ENCODE peak calls at places on chromosomes 16 and 17, in four cellular contexts. K, J, F and Y are unnamed samples.

GRCh38 chr16:89270666-89271345 is 53.3 kb downstream of the ZNF778 start:
- DNase-seq in J (no peak), F (no peak), K (no peak), Y (no peak)

GRCh38 chr17:49817993-49818392 is 29.5 kb downstream of the KAT7 start:
- DNase-seq in K (no peak), F (no peak), J (no peak), Y (no peak)

GRCh38 chr16:29943846-29944669 is 17.8 kb upstream of the TMEM219 start:
- DNase-seq in K (peak), F (peak), J (peak), Y (no peak)

GRCh38 chr17:34412965-34413441 is 50.0 kb upstream of the CCL1 start:
- DNase-seq in K (no peak), J (no peak), F (no peak), Y (no peak)

GRCh38 chr17:76485569-76485968 is 15.7 kb downstream of the RHBDF2 start:
- DNase-seq in F (no peak), J (no peak), K (peak), Y (no peak)

GRCh38 chr17:46979023-46979870 is at the start of gene RPRML:
- DNase-seq in K (no peak), F (peak), J (peak), Y (no peak)

GRCh38 chr17:49859991-49860953 is 12.4 kb upstream of the TAC4 start:
- DNase-seq in K (no peak), F (peak), J (peak), Y (no peak)

GRCh38 chr17:41528959-41529353 is 848 bp upstream of the KRT19 start:
- DNase-seq in K (no peak), F (peak), J (peak), Y (no peak)

GRCh38 chr17:58247511-58248363 is 9.4 kb downstream of the LPO start:
- DNase-seq in J (no peak), K (no peak), F (no peak), Y (peak)

GRCh38 chr16:65049679-65050078 is 72.2 kb downstream of the CDH11 start:
- DNase-seq in F (no peak), K (no peak), J (no peak), Y (no peak)

GRCh38 chr16:81482329-81483063 is 37.9 kb downstream of the CMIP start:
- DNase-seq in K (no peak), J (no peak), F (no peak), Y (no peak)

GRCh38 chr17:1422907-1423306 is 22.9 kb upstream of the YWHAE start:
- DNase-seq in F (no peak), K (no peak), J (no peak), Y (no peak)

GRCh38 chr16:79656537-79657115 is 56.1 kb upstream of the MAF start:
- DNase-seq in J (peak), K (no peak), F (no peak), Y (no peak)

GRCh38 chr17:9900744-9901143 is 4.3 kb downstream of the RCVRN start:
- DNase-seq in K (no peak), J (no peak), F (no peak), Y (no peak)

GRCh38 chr17:11642655-11643054 is 44.4 kb downstream of the DNAH9 start:
- DNase-seq in K (no peak), F (no peak), J (no peak), Y (peak)

GRCh38 chr16:79307214-79307613 is 293.3 kb downstream of the MAF start:
- DNase-seq in F (no peak), J (no peak), K (peak), Y (peak)

GRCh38 chr16:4561565-4561964 is 5.4 kb downstream of the C16orf96 start:
- DNase-seq in J (no peak), F (no peak), K (no peak), Y (no peak)

GRCh38 chr16:83768976-83769375 is 38.8 kb upstream of the HSBP1 start:
- DNase-seq in F (no peak), K (no peak), J (no peak), Y (no peak)

GRCh38 chr16:79597277-79597676 is 3.3 kb downstream of the MAF start:
- DNase-seq in F (no peak), K (no peak), J (no peak), Y (no peak)

GRCh38 chr16:70746040-70746707 is 54.8 kb downstream of the VAC14 start:
- DNase-seq in K (peak), F (peak), J (no peak), Y (peak)

GRCh38 chr16:15498427-15499175 is 64.2 kb downstream of the BMERB1 start:
- DNase-seq in K (no peak), J (peak), F (no peak), Y (no peak)

GRCh38 chr16:64983983-64984382 is 137.9 kb downstream of the CDH11 start:
- DNase-seq in K (no peak), F (no peak), J (peak), Y (no peak)

GRCh38 chr16:61362583-61362982 is 673.7 kb downstream of the CDH8 start:
- DNase-seq in K (no peak), F (no peak), J (no peak), Y (no peak)

GRCh38 chr17:81731271-81731670 is 19.2 kb downstream of the SLC25A10 start:
- DNase-seq in J (no peak), K (no peak), F (no peak), Y (no peak)

GRCh38 chr17:74160656-74161500 is 42.6 kb upstream of the RPL38 start:
- DNase-seq in K (no peak), F (no peak), J (no peak), Y (peak)

GRCh38 chr17:43698678-43699437 is 37.1 kb upstream of the MEOX1 start:
- DNase-seq in J (no peak), F (no peak), K (no peak), Y (no peak)

GRCh38 chr17:12918132-12918531 is 99.7 kb downstream of the ELAC2 start:
- DNase-seq in K (no peak), J (no peak), F (no peak), Y (no peak)

GRCh38 chr17:74380959-74381808 is 13.9 kb downstream of the GPR142 start:
- DNase-seq in F (no peak), K (no peak), J (no peak), Y (no peak)

GRCh38 chr16:28609631-28610594 is at the start of gene SULT1A1:
- DNase-seq in F (peak), K (peak), J (peak), Y (peak)

GRCh38 chr16:17359778-17360177 is 111.0 kb downstream of the XYLT1 start:
- DNase-seq in F (no peak), K (no peak), J (no peak), Y (no peak)

DNA sequence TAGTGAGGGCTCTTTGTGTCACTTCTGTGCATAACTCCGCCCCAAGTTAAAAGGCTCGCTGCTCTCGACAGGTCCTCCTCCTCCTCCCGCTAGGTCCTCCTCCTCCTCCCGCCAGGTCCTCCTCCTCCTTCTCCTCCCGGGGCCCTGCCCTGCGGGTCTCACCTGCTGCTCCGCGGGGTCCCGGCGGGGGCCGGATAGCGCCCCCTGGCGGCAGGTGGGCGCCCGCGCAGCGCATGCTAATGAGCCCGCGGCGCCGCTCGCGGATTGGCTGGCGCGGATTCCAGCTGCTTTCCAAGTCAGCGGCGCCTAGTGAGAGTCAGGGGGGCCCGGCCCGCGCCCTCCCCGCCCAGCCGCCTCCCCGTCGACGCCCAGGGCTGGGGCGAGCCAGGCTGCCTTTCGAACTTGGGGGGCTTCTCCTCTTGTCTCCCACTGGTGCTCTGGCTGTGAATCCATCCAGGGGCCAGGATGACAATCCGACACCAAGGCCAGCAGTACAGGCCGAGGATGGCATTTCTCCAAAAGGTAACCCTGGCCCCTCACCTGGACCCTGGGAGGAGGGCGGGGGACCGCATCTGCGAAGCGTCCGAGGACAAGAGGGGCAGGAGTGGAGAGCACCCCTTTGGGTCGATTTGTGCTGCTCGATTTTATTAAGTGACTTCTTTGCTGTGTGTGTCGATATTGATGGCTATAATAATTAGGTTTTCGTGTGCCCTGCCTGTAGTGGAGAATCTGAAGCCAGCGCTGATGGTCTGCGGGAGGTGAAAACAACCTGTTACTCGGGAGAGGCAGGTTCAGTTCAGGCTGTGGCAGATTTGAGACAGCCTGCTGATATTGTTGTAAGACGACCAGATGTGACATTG is at the start of gene RGS9:
- DNase-seq in F (peak), K (peak), J (peak), Y (peak)
- H3K27ac ChIP-seq in F (peak), K (peak), J (no peak), Y (peak)

DNA sequence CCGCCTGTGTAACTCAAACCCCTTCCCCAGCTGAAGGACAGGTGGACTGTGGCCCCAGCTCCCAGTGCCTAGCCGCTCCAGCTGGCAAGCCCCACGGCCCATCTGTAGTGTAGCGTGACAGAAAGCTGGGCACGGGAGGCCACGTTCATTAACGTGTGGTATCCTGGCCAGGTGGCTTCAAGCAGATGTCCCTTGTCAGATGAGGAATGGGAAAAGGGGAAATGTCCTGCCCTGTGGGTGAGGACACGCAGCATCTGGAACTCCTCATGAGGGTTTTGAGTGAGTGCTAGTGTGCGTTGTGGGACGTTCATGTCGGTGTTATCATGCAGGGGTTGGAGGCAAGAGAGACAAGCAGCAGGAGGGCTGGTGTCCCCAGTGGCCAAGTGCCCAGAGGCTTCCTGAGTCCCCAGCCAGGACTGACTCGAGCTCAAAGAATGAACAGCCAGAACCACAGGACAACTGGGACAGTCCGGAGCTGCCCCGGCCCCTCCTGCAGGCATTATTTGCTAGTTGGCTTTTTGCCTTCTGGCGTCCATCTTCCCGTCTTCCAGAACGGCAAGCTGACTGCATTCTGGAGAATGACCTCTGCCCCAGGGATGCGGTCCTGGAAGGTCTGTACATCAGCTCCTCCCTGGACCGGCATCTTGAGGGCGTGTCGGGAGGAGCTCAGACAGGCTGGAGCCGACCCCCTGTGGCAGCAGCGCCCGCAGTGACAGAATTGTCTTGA is 19.3 kb downstream of the KDM8 start:
- DNase-seq in J (no peak), K (peak), F (peak), Y (peak)
- TF ChIP-seq CTCF in J (no peak), K (no peak), F (no peak), Y (no peak)

DNA sequence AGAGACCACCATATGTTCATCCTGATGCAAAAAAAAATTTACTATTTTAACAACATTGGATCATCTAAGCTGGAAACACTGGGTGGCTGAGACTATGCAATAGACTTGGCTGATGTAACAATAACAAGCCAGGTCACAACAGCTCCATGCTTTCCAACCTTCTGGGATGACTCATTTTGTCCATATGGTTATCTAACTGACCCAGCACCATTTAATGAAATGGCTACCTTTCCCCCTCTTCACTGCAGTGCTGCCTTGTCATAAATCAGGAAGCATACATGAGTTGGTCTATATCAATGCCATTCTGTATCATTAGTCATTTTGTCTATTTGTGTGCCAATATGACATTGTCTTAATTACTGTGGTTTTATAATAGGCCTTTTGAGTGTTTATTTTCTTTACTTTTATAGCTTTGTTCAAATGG is 217.6 kb upstream of the KCNJ16 start:
- DNase-seq in J (no peak), K (no peak), F (no peak), Y (no peak)
- TF ChIP-seq POLR2AphosphoS5 in J (no peak), K (no peak), F (no peak), Y (no peak)

GRCh38 chr17:78020717-78021108 is 62.2 kb downstream of the TNRC6C start:
- DNase-seq in J (no peak), F (no peak), K (no peak), Y (no peak)
- H3K27ac ChIP-seq in J (no peak), F (no peak), K (no peak), Y (no peak)

GRCh38 chr16:734208-734980 is 6.4 kb downstream of the CIAO3 start:
- DNase-seq in F (no peak), K (peak), J (no peak), Y (no peak)

GRCh38 chr16:730666-731509 is 4.0 kb downstream of the HAGHL start:
- DNase-seq in K (no peak), J (no peak), F (no peak), Y (no peak)

GRCh38 chr16:732332-732731 is 5.4 kb downstream of the HAGHL start:
- DNase-seq in F (no peak), J (no peak), K (no peak), Y (no peak)

GRCh38 chr16:733382-734207 is 6.7 kb downstream of the HAGHL start:
- DNase-seq in J (peak), K (peak), F (no peak), Y (no peak)

DNA sequence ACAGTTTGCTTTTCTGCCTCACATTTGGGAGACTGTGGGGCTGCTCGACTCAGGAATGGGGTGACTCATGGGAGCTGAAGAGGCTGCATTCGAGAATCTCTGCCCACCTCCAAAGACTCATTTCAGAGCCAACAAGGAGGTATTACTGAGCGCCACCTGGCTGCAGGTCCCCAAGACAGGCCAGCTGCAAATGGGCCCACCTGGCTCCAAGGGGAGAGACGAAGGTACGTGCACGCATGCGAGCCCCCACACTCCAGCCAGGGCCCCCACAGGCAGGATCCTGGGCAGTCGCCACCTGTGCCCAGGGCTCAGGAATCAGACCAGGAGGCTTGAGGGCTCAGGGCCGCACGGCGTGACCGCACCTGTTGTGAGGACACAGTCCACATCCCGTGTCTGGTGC is 6.0 kb downstream of the HAGHL start:
- DNase-seq in K (no peak), J (peak), F (no peak), Y (no peak)
- TF ChIP-seq CTCF in K (no peak), J (peak), F (no peak), Y (no peak)

GRCh38 chr16:51040637-51041036 is 110.4 kb downstream of the SALL1 start:
- DNase-seq in J (no peak), F (no peak), K (no peak), Y (no peak)
- TF ChIP-seq POLR2AphosphoS5 in J (no peak), F (no peak), K (no peak), Y (no peak)

GRCh38 chr16:87897563-87898505 is 28.5 kb upstream of the SLC7A5 start:
- DNase-seq in J (no peak), K (no peak), F (no peak), Y (no peak)
- H3K27ac ChIP-seq in J (no peak), K (no peak), F (peak), Y (no peak)

GRCh38 chr17:77873518-77874302 is 84.8 kb upstream of the TNRC6C start:
- DNase-seq in J (no peak), K (no peak), F (no peak), Y (no peak)
- TF ChIP-seq CTCF in J (no peak), K (no peak), F (no peak), Y (no peak)

GRCh38 chr17:7176107-7176851 is 2.9 kb downstream of the ASGR1 start:
- DNase-seq in K (no peak), F (no peak), J (no peak), Y (no peak)
- TF ChIP-seq POLR2AphosphoS5 in K (no peak), F (no peak), J (no peak), Y (no peak)

GRCh38 chr16:21235199-21235585 is 1.7 kb downstream of the ANKS4B start:
- DNase-seq in J (no peak), K (no peak), F (no peak), Y (no peak)

GRCh38 chr16:21228473-21228872 is 5.0 kb upstream of the ANKS4B start:
- DNase-seq in F (no peak), J (no peak), K (no peak), Y (no peak)

GRCh38 chr16:21233045-21233520 is 416 bp upstream of the ANKS4B start:
- DNase-seq in J (no peak), K (no peak), F (no peak), Y (no peak)

GRCh38 chr16:21236831-21237230 is 3.3 kb downstream of the ANKS4B start:
- DNase-seq in F (no peak), J (no peak), K (no peak), Y (no peak)

DNA sequence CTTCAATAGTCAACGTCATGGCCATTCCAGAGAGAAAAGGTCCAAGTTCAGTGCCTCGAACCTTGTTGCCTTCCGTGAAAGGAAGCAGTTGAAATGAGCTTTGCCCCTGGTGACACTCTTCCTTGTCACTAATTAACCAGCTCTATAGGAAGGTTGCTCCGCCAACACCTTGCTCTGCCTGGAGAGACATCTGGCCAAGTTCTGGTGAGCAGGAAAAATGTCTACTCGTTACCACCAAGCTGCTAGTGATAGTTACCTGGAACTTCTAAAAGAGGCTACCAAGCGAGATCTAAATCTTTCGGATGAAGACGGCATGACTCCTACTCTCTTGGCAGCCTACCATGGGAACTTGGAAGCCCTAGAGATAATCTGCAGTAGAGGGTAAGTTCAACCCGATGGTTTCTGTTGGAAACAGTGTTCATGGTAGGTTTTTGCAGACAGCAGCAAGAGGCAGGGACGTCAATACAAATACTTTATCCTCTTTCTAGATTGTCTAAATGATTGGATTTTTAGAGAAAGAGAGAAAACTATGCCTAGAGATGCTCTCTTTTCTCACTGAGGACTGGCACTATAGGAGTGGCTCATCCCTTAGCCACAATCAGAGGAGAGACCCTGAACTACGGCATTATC is at the start of gene ANKS4B:
- DNase-seq in J (no peak), K (no peak), F (peak), Y (no peak)
- H3K27ac ChIP-seq in J (no peak), K (no peak), F (no peak), Y (no peak)